ENCODE peak calls at places on chromosomes 6 and 20, in seven cellular contexts. W is tibial nerve, B is mesenchymal stem cell, D is H1, C is heart right ventricle, S is body of pancreas, R is prostate gland. X is an unnamed sample.

GRCh38 chr6:154169193-154169847 is 130.3 kb downstream of the OPRM1 start:
- DNase-seq in S (peak; percentile 34), R (no peak), B (peak; percentile 18), D (no peak), W (no peak), C (no peak), X (no peak)

GRCh38 chr20:38127011-38127621 is 38.0 kb downstream of the TGM2 start:
- DNase-seq in W (no peak), R (no peak), B (peak; percentile 86), D (no peak), S (peak; percentile 48), C (no peak), X (peak; percentile 86)

GRCh38 chr6:47859132-47859531 is 77.3 kb downstream of the OPN5 start:
- DNase-seq in R (no peak), C (no peak), W (no peak), B (no peak), D (no peak), S (no peak), X (no peak)

GRCh38 chr20:45014671-45015415 is 48.5 kb downstream of the STK4 start:
- DNase-seq in S (no peak), D (no peak), R (no peak), W (no peak), C (no peak), B (peak; percentile 60), X (no peak)

GRCh38 chr20:45358282-45359068 is 4.5 kb upstream of the SYS1 start:
- DNase-seq in C (peak; percentile 60), W (peak; percentile 81), D (no peak), B (peak; percentile 63), R (peak; percentile 66), S (peak; percentile 86), X (no peak)

GRCh38 chr6:113586966-113587699 is 270.0 kb upstream of the MARCKS start:
- DNase-seq in C (no peak), S (no peak), R (no peak), W (no peak), D (no peak), B (no peak), X (peak; percentile 75)

GRCh38 chr6:37173573-37174195 is 3.7 kb downstream of the PIM1 start:
- DNase-seq in B (no peak), W (no peak), R (no peak), C (no peak), D (no peak), S (no peak), X (peak; percentile 46)

GRCh38 chr6:44250067-44250717 is 3.3 kb downstream of the HSP90AB1 start:
- DNase-seq in B (no peak), S (no peak), W (no peak), R (no peak), D (no peak), C (no peak), X (no peak)

GRCh38 chr6:28764014-28764723 is 159.6 kb downstream of the TRIM27 start:
- DNase-seq in R (no peak), W (no peak), D (no peak), B (no peak), S (no peak), C (no peak), X (no peak)

GRCh38 chr20:63567382-63568169 is 6.5 kb downstream of the HELZ2 start:
- DNase-seq in D (no peak), S (peak; percentile 58), B (peak; percentile 32), C (no peak), R (no peak), W (no peak), X (no peak)

GRCh38 chr6:123895346-123895745 is 91.7 kb downstream of the NKAIN2 start:
- DNase-seq in S (no peak), D (no peak), W (no peak), B (no peak), C (no peak), R (no peak), X (no peak)

GRCh38 chr6:26743157-26743821 is 83.7 kb upstream of the ZNF322 start:
- DNase-seq in B (peak; percentile 51), D (peak; percentile 80), W (no peak), C (no peak), R (no peak), S (no peak), X (peak; percentile 10)

GRCh38 chr6:34015576-34015975 is 130.3 kb downstream of the GRM4 start:
- DNase-seq in W (no peak), D (no peak), C (no peak), R (no peak), B (no peak), S (no peak), X (peak; percentile 8)

GRCh38 chr20:4730782-4731181 is 9.1 kb downstream of the PRND start:
- DNase-seq in B (peak; percentile 6), S (peak; percentile 14), C (no peak), D (no peak), R (no peak), W (no peak), X (peak; percentile 48)

GRCh38 chr6:51529240-51529639 is 558.2 kb downstream of the PKHD1 start:
- DNase-seq in W (no peak), C (no peak), S (no peak), B (no peak), D (no peak), R (no peak), X (no peak)

GRCh38 chr6:1479095-1479494 is 89.7 kb downstream of the FOXF2 start:
- DNase-seq in W (no peak), B (no peak), C (no peak), D (no peak), R (no peak), S (no peak), X (no peak)

GRCh38 chr6:65112435-65112834 is 594.6 kb downstream of the EYS start:
- DNase-seq in C (no peak), W (no peak), D (no peak), R (no peak), B (no peak), S (no peak), X (no peak)

GRCh38 chr6:143701343-143702234 is 23.8 kb downstream of the PHACTR2 start:
- DNase-seq in R (no peak), W (no peak), D (no peak), B (no peak), C (no peak), S (no peak), X (no peak)

GRCh38 chr20:50398471-50399002 is 111.6 kb upstream of the PTPN1 start:
- DNase-seq in R (no peak), C (no peak), D (no peak), B (no peak), S (no peak), W (no peak), X (no peak)

GRCh38 chr20:50439539-50440453 is 70.4 kb upstream of the PTPN1 start:
- DNase-seq in R (no peak), W (no peak), C (no peak), B (peak; percentile 25), D (no peak), S (no peak), X (no peak)

DNA sequence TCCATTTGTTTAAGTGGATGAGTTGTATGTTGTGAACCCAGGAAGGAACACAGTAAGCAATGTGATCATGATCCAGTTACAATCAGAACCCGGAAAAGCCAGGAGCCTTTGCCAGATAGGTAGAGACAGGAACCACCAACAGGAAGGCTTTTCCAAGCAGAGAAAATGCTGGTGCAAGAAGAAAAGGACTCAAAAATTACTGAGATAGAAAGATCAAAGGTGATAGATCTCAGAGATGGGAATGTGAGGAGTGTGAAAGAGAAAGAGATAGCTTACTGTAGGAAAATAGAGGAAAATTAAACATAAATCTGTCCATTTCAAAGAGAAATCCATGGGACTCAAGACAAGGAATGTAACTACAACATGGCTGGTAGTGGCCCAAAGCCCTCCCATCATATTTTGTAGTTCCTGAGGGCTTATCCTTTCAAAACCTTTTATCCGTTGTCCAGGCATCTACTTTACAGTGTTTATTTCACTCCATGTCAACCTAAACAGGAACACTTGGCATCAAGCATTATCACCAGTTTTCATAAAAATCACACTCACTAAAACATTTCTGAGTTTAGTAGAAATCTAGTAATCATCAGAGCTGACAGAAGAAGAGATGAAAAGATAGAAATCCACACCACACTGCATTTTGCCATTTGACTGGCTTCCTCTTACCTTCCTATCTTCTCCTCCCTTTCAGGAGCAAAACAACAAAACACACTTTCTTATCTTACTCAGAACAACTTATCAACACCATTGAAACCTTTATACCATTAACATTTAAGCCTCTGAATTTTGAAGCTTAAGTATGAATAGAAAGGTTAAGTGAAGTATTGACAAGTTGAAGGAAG is 44.5 kb upstream of the STXBP5 start:
- DNase-seq in C (no peak), B (no peak), R (no peak), S (no peak), D (no peak), W (no peak), X (no peak)
- H3K4me3 ChIP-seq in C (no peak overlapping the region), B (no peak overlapping the region), R (no peak overlapping the region), S (no peak overlapping the region), D (no peak overlapping the region), W (no peak overlapping the region), X (no peak overlapping the region)

GRCh38 chr20:33689493-33689892 is 3.3 kb upstream of the E2F1 start:
- DNase-seq in B (no peak), R (no peak), C (no peak), D (no peak), W (no peak), S (no peak), X (no peak)
- H3K27ac ChIP-seq in B (no peak overlapping the region), R (no peak overlapping the region), C (no peak overlapping the region), D (no peak overlapping the region), W (no peak overlapping the region), S (no peak overlapping the region), X (peak overlapping the region; percentile 28)

GRCh38 chr6:138690975-138691594 is 82.5 kb upstream of the CCDC28A start:
- DNase-seq in R (no peak), B (peak; percentile 28), D (no peak), W (no peak), S (no peak), C (no peak), X (no peak)

GRCh38 chr6:138685781-138686180 is 87.8 kb upstream of the CCDC28A start:
- DNase-seq in D (no peak), W (no peak), R (no peak), S (no peak), B (no peak), C (no peak), X (no peak)

GRCh38 chr6:138689849-138690248 is 83.7 kb upstream of the CCDC28A start:
- DNase-seq in S (no peak), D (no peak), C (no peak), R (no peak), W (no peak), B (no peak), X (no peak)

GRCh38 chr6:138691595-138692057 is 81.9 kb upstream of the CCDC28A start:
- DNase-seq in R (peak; percentile 32), S (no peak), D (no peak), W (no peak), C (no peak), B (peak; percentile 79), X (peak; percentile 32)

GRCh38 chr6:138688580-138688979 is 85.0 kb upstream of the CCDC28A start:
- DNase-seq in W (no peak), C (no peak), B (no peak), R (no peak), D (no peak), S (no peak), X (no peak)
- H3K4me1 ChIP-seq in W (no peaks in the 10 kb centered on the region), C (peaks cover 2% of the 10 kb centered on the region), B (peaks cover 5% of the 10 kb centered on the region), R (no peaks in the 10 kb centered on the region), D (peaks cover under 1% of the 10 kb centered on the region), S (peaks cover 11% of the 10 kb centered on the region), X (no peaks in the 10 kb centered on the region)

DNA sequence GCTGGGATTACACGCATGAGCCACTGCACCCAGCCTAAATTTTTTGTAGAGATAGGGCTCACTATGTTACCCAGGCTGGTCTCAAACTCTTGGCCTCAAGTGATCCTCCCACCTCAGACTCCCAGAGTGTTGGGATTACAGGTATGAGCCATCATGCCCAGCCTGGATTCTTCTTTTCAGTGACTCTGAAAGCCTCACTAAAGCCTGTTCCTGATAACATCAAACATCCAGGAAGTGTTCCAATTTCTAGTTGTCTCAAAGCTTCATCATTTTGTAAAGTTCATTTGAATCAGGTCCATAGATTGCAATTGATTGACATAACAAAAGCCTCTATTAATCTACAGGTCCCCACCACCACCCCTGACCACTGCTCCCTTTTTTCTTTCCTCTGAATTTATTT is 29.2 kb upstream of the CHMP4B start:
- DNase-seq in B (no peak), S (no peak), R (no peak), W (no peak), C (no peak), D (no peak), X (no peak)
- H3K4me3 ChIP-seq in B (no peak overlapping the region), S (no peak overlapping the region), R (no peak overlapping the region), W (no peak overlapping the region), C (no peak overlapping the region), D (no peak overlapping the region), X (no peak overlapping the region)